ENCODE peak calls at places on chromosomes 6 and 20, in six cellular contexts. One of them, this sample, is unnamed.

GRCh38 chr6:22043284-22043962 is 253.4 kb downstream of the PRL start:
- DNase-seq in body of pancreas: no peak
- DNase-seq in GM23248: peak; percentile 22
- DNase-seq in prostate gland: no peak
- DNase-seq in SJSA1: no peak
- DNase-seq in OCI-LY7: no peak
- DNase-seq in this sample: no peak

GRCh38 chr20:50120935-50121693 is 8.2 kb upstream of the UBE2V1 start:
- DNase-seq in body of pancreas: peak; percentile 82
- DNase-seq in GM23248: peak; percentile 78
- DNase-seq in prostate gland: peak; percentile 68
- DNase-seq in SJSA1: peak; percentile 68
- DNase-seq in OCI-LY7: peak; percentile 54
- DNase-seq in this sample: peak; percentile 40

GRCh38 chr6:41450581-41450980 is 95.6 kb upstream of the FOXP4 start:
- DNase-seq in body of pancreas: no peak
- DNase-seq in GM23248: no peak
- DNase-seq in prostate gland: no peak
- DNase-seq in SJSA1: no peak
- DNase-seq in OCI-LY7: no peak
- DNase-seq in this sample: no peak

GRCh38 chr6:27592107-27592480 is 119.2 kb upstream of the ZNF184 start:
- DNase-seq in body of pancreas: no peak
- DNase-seq in GM23248: no peak
- DNase-seq in prostate gland: no peak
- DNase-seq in SJSA1: no peak
- DNase-seq in OCI-LY7: no peak
- DNase-seq in this sample: no peak

GRCh38 chr20:47392015-47392720 is 35.7 kb upstream of the ZMYND8 start:
- DNase-seq in body of pancreas: no peak
- DNase-seq in GM23248: peak; percentile 97
- DNase-seq in prostate gland: no peak
- DNase-seq in SJSA1: peak; percentile 87
- DNase-seq in OCI-LY7: peak; percentile 78
- DNase-seq in this sample: no peak

GRCh38 chr6:36682328-36683144 is 4.0 kb downstream of the CDKN1A start:
- DNase-seq in body of pancreas: peak; percentile 96
- DNase-seq in GM23248: peak; percentile 54
- DNase-seq in prostate gland: peak; percentile 87
- DNase-seq in SJSA1: no peak
- DNase-seq in OCI-LY7: peak; percentile 91
- DNase-seq in this sample: no peak

GRCh38 chr6:33904050-33904827 is 100.4 kb upstream of the MLN start:
- DNase-seq in body of pancreas: peak; percentile 36
- DNase-seq in GM23248: no peak
- DNase-seq in prostate gland: no peak
- DNase-seq in SJSA1: no peak
- DNase-seq in OCI-LY7: no peak
- DNase-seq in this sample: no peak

GRCh38 chr6:32868257-32868788 is 14.3 kb downstream of the PSMB9 start:
- DNase-seq in body of pancreas: peak; percentile 86
- DNase-seq in GM23248: peak; percentile 73
- DNase-seq in prostate gland: peak; percentile 72
- DNase-seq in SJSA1: peak; percentile 69
- DNase-seq in OCI-LY7: peak; percentile 90
- DNase-seq in this sample: peak; percentile 78

GRCh38 chr6:41370488-41371111 is 35.2 kb downstream of the NCR2 start:
- DNase-seq in body of pancreas: no peak
- DNase-seq in GM23248: no peak
- DNase-seq in prostate gland: no peak
- DNase-seq in SJSA1: no peak
- DNase-seq in OCI-LY7: no peak
- DNase-seq in this sample: no peak

GRCh38 chr6:38493929-38494547 is 145.7 kb downstream of the BTBD9 start:
- DNase-seq in body of pancreas: peak; percentile 85
- DNase-seq in GM23248: peak; percentile 53
- DNase-seq in prostate gland: peak; percentile 72
- DNase-seq in SJSA1: peak; percentile 72
- DNase-seq in OCI-LY7: peak; percentile 57
- DNase-seq in this sample: peak; percentile 78

GRCh38 chr6:87922947-87923330 is 124.7 kb upstream of the SPACA1 start:
- DNase-seq in body of pancreas: no peak
- DNase-seq in GM23248: no peak
- DNase-seq in prostate gland: no peak
- DNase-seq in SJSA1: no peak
- DNase-seq in OCI-LY7: peak; percentile 98
- DNase-seq in this sample: no peak

GRCh38 chr6:24431045-24431451 is 28.3 kb downstream of the MRS2 start:
- DNase-seq in body of pancreas: no peak
- DNase-seq in GM23248: peak; percentile 65
- DNase-seq in prostate gland: no peak
- DNase-seq in SJSA1: no peak
- DNase-seq in OCI-LY7: peak; percentile 58
- DNase-seq in this sample: no peak

GRCh38 chr6:107704377-107705013 is 119.6 kb downstream of the SCML4 start:
- DNase-seq in body of pancreas: no peak
- DNase-seq in GM23248: peak; percentile 54
- DNase-seq in prostate gland: no peak
- DNase-seq in SJSA1: no peak
- DNase-seq in OCI-LY7: peak; percentile 69
- DNase-seq in this sample: peak; percentile 33

GRCh38 chr20:46023999-46024398 is 5.0 kb upstream of the SLC12A5 start:
- DNase-seq in body of pancreas: no peak
- DNase-seq in GM23248: peak; percentile 27
- DNase-seq in prostate gland: no peak
- DNase-seq in SJSA1: no peak
- DNase-seq in OCI-LY7: no peak
- DNase-seq in this sample: no peak

GRCh38 chr6:97059473-97059872 is 134.9 kb downstream of the KLHL32 start:
- DNase-seq in body of pancreas: no peak
- DNase-seq in GM23248: peak; percentile 70
- DNase-seq in prostate gland: no peak
- DNase-seq in SJSA1: no peak
- DNase-seq in OCI-LY7: peak; percentile 62
- DNase-seq in this sample: no peak

GRCh38 chr6:168837231-168837903 is 396.4 kb downstream of the SMOC2 start:
- DNase-seq in body of pancreas: no peak
- DNase-seq in GM23248: no peak
- DNase-seq in prostate gland: no peak
- DNase-seq in SJSA1: no peak
- DNase-seq in OCI-LY7: no peak
- DNase-seq in this sample: no peak

GRCh38 chr6:131443514-131443913 is 129.5 kb upstream of the ARG1 start:
- DNase-seq in body of pancreas: no peak
- DNase-seq in GM23248: no peak
- DNase-seq in prostate gland: no peak
- DNase-seq in SJSA1: no peak
- DNase-seq in OCI-LY7: peak; percentile 60
- DNase-seq in this sample: no peak

GRCh38 chr6:43774776-43775583 is 5.0 kb downstream of the VEGFA start:
- DNase-seq in body of pancreas: peak; percentile 82
- DNase-seq in GM23248: peak; percentile 89
- DNase-seq in prostate gland: peak; percentile 72
- DNase-seq in SJSA1: peak; percentile 83
- DNase-seq in OCI-LY7: peak; percentile 57
- DNase-seq in this sample: peak; percentile 28

GRCh38 chr6:153401751-153402150 is 270.7 kb upstream of the RGS17 start:
- DNase-seq in body of pancreas: no peak
- DNase-seq in GM23248: no peak
- DNase-seq in prostate gland: no peak
- DNase-seq in SJSA1: no peak
- DNase-seq in OCI-LY7: no peak
- DNase-seq in this sample: no peak

GRCh38 chr6:122754191-122754731 is 25.3 kb upstream of the FABP7 start:
- DNase-seq in body of pancreas: no peak
- DNase-seq in GM23248: no peak
- DNase-seq in prostate gland: no peak
- DNase-seq in SJSA1: no peak
- DNase-seq in OCI-LY7: no peak
- DNase-seq in this sample: no peak

GRCh38 chr6:139231206-139231605 is 60.6 kb downstream of the TXLNB start:
- DNase-seq in body of pancreas: no peak
- DNase-seq in GM23248: peak; percentile 47
- DNase-seq in prostate gland: no peak
- DNase-seq in SJSA1: no peak
- DNase-seq in OCI-LY7: no peak
- DNase-seq in this sample: no peak

GRCh38 chr6:67952121-67952520 is 683.0 kb upstream of the ADGRB3 start:
- DNase-seq in body of pancreas: no peak
- DNase-seq in GM23248: no peak
- DNase-seq in prostate gland: no peak
- DNase-seq in SJSA1: no peak
- DNase-seq in OCI-LY7: no peak
- DNase-seq in this sample: no peak

GRCh38 chr6:47197672-47198640 is 111.7 kb downstream of the TNFRSF21 start:
- DNase-seq in body of pancreas: no peak
- DNase-seq in GM23248: no peak
- DNase-seq in prostate gland: no peak
- DNase-seq in SJSA1: no peak
- DNase-seq in OCI-LY7: peak; percentile 49
- DNase-seq in this sample: no peak

GRCh38 chr20:49916146-49917002 is 1.0 kb upstream of the SPATA2 start:
- DNase-seq in body of pancreas: peak; percentile 76
- DNase-seq in GM23248: peak; percentile 65
- DNase-seq in prostate gland: peak; percentile 55
- DNase-seq in SJSA1: no peak
- DNase-seq in OCI-LY7: peak; percentile 51
- DNase-seq in this sample: no peak

GRCh38 chr6:148343383-148343782 is 745 bp downstream of the SASH1 start:
- DNase-seq in body of pancreas: no peak
- DNase-seq in GM23248: peak; percentile 57
- DNase-seq in prostate gland: no peak
- DNase-seq in SJSA1: no peak
- DNase-seq in OCI-LY7: no peak
- DNase-seq in this sample: no peak

GRCh38 chr20:10509411-10509810 is 74.3 kb downstream of the SLX4IP start:
- DNase-seq in body of pancreas: no peak
- DNase-seq in GM23248: no peak
- DNase-seq in prostate gland: no peak
- DNase-seq in SJSA1: no peak
- DNase-seq in OCI-LY7: no peak
- DNase-seq in this sample: no peak

GRCh38 chr6:71473908-71474307 is 185.3 kb downstream of the OGFRL1 start:
- DNase-seq in body of pancreas: peak; percentile 40
- DNase-seq in GM23248: peak; percentile 93
- DNase-seq in prostate gland: no peak
- DNase-seq in SJSA1: peak; percentile 83
- DNase-seq in OCI-LY7: no peak
- DNase-seq in this sample: no peak

GRCh38 chr20:46583411-46584214 is 33.2 kb upstream of the OCSTAMP start:
- DNase-seq in body of pancreas: no peak
- DNase-seq in GM23248: no peak
- DNase-seq in prostate gland: no peak
- DNase-seq in SJSA1: no peak
- DNase-seq in OCI-LY7: no peak
- DNase-seq in this sample: peak; percentile 24

GRCh38 chr6:16503919-16504554 is 257.2 kb downstream of the ATXN1 start:
- DNase-seq in body of pancreas: no peak
- DNase-seq in GM23248: no peak
- DNase-seq in prostate gland: no peak
- DNase-seq in SJSA1: no peak
- DNase-seq in OCI-LY7: no peak
- DNase-seq in this sample: no peak

GRCh38 chr6:3766219-3766618 is 14.7 kb upstream of the PXDC1 start:
- DNase-seq in body of pancreas: no peak
- DNase-seq in GM23248: peak; percentile 91
- DNase-seq in prostate gland: peak; percentile 52
- DNase-seq in SJSA1: peak; percentile 74
- DNase-seq in OCI-LY7: no peak
- DNase-seq in this sample: no peak
- H3K27ac ChIP-seq in body of pancreas: no peak overlapping the region
- H3K27ac ChIP-seq in GM23248: peak overlapping the region; percentile 58
- H3K27ac ChIP-seq in prostate gland: no peak overlapping the region
- H3K27ac ChIP-seq in SJSA1: no peak overlapping the region
- H3K27ac ChIP-seq in OCI-LY7: no peak overlapping the region
- H3K27ac ChIP-seq in this sample: no peak overlapping the region

GRCh38 chr20:31560900-31561598 is 44.0 kb upstream of the ID1 start:
- DNase-seq in body of pancreas: no peak
- DNase-seq in GM23248: peak; percentile 98
- DNase-seq in prostate gland: no peak
- DNase-seq in SJSA1: peak; percentile 89
- DNase-seq in OCI-LY7: no peak
- DNase-seq in this sample: no peak
- H3K27ac ChIP-seq in body of pancreas: peak overlapping the region; percentile 20
- H3K27ac ChIP-seq in GM23248: peak overlapping the region; percentile 99
- H3K27ac ChIP-seq in prostate gland: peak overlapping the region; percentile 17
- H3K27ac ChIP-seq in SJSA1: peak overlapping the region; percentile 89
- H3K27ac ChIP-seq in OCI-LY7: no peak overlapping the region
- H3K27ac ChIP-seq in this sample: no peak overlapping the region

GRCh38 chr6:35035481-35036030 is 105.6 kb downstream of the TCP11 start:
- DNase-seq in body of pancreas: no peak
- DNase-seq in GM23248: no peak
- DNase-seq in prostate gland: no peak
- DNase-seq in SJSA1: no peak
- DNase-seq in OCI-LY7: no peak
- DNase-seq in this sample: no peak
- H3K27ac ChIP-seq in body of pancreas: no peak overlapping the region
- H3K27ac ChIP-seq in GM23248: no peak overlapping the region
- H3K27ac ChIP-seq in prostate gland: no peak overlapping the region
- H3K27ac ChIP-seq in SJSA1: no peak overlapping the region
- H3K27ac ChIP-seq in OCI-LY7: no peak overlapping the region
- H3K27ac ChIP-seq in this sample: no peak overlapping the region

GRCh38 chr6:26030716-26031115 is 56.5 kb upstream of the HFE start:
- DNase-seq in body of pancreas: no peak
- DNase-seq in GM23248: no peak
- DNase-seq in prostate gland: no peak
- DNase-seq in SJSA1: no peak
- DNase-seq in OCI-LY7: peak; percentile 80
- DNase-seq in this sample: no peak

GRCh38 chr6:26032387-26033131 is 54.7 kb upstream of the HFE start:
- DNase-seq in body of pancreas: no peak
- DNase-seq in GM23248: peak; percentile 56
- DNase-seq in prostate gland: no peak
- DNase-seq in SJSA1: peak; percentile 52
- DNase-seq in OCI-LY7: peak; percentile 87
- DNase-seq in this sample: no peak

GRCh38 chr6:26031595-26032386 is 55.4 kb upstream of the HFE start:
- DNase-seq in body of pancreas: peak; percentile 85
- DNase-seq in GM23248: peak; percentile 96
- DNase-seq in prostate gland: peak; percentile 88
- DNase-seq in SJSA1: peak; percentile 94
- DNase-seq in OCI-LY7: peak; percentile 99
- DNase-seq in this sample: peak; percentile 64

GRCh38 chr6:26029857-26030653 is 57.2 kb upstream of the HFE start:
- DNase-seq in body of pancreas: no peak
- DNase-seq in GM23248: no peak
- DNase-seq in prostate gland: no peak
- DNase-seq in SJSA1: no peak
- DNase-seq in OCI-LY7: peak; percentile 78
- DNase-seq in this sample: no peak

DNA sequence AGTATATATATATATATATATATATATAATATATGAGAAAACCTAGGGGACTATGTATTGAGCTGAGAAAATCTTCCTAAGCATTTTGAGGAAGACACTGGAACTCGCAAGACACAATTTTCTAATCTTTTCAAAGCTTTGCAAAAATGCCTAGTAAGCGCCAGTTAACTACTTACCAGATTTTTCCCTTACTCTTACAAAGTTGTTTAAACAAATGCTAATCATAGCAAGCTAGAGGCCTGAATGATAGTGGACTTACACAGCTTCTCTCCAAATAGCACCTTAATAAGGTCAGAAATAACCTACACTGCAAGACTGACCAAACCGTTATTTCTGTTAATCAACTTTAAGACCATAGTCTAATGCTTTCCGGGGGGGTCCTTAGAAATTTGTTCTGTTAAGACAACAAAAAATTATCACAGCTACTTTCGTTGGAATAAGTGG is 56.1 kb upstream of the HFE start:
- DNase-seq in body of pancreas: no peak
- DNase-seq in GM23248: no peak
- DNase-seq in prostate gland: no peak
- DNase-seq in SJSA1: no peak
- DNase-seq in OCI-LY7: peak; percentile 85
- DNase-seq in this sample: no peak
- H3K27ac ChIP-seq in body of pancreas: no peak overlapping the region
- H3K27ac ChIP-seq in GM23248: peak overlapping the region; percentile 85
- H3K27ac ChIP-seq in prostate gland: no peak overlapping the region
- H3K27ac ChIP-seq in SJSA1: peak overlapping the region; percentile 98
- H3K27ac ChIP-seq in OCI-LY7: peak overlapping the region; percentile 99
- H3K27ac ChIP-seq in this sample: no peak overlapping the region

This sample was measured in caudate nucleus.